ENCODE peak calls at places on chromosomes 5 and 9, in five cellular contexts. N, Y, P, O and I are unnamed samples.

GRCh38 chr9:15354713-15355112 is 47.7 kb upstream of the TTC39B start:
- DNase-seq in P (no peak), Y (no peak), N (no peak), O (no peak), I (no peak)

GRCh38 chr5:76790632-76791290 is 28.1 kb upstream of the F2RL1 start:
- DNase-seq in P (no peak), N (peak), O (peak), Y (peak), I (peak)

GRCh38 chr5:177483042-177483441 is 9.6 kb upstream of the DBN1 start:
- DNase-seq in N (no peak), P (no peak), O (no peak), Y (no peak), I (no peak)

GRCh38 chr5:151612689-151613427 is 21.7 kb upstream of the FAT2 start:
- DNase-seq in N (no peak), O (no peak), P (no peak), Y (peak), I (no peak)

GRCh38 chr5:115857621-115858349 is 16.1 kb downstream of the AP3S1 start:
- DNase-seq in P (no peak), Y (peak), O (no peak), N (no peak), I (no peak)

GRCh38 chr9:89422151-89422918 is 75.6 kb downstream of the SEMA4D start:
- DNase-seq in Y (peak), O (peak), N (no peak), P (no peak), I (peak)

GRCh38 chr5:76607353-76607871 is 15.8 kb downstream of the F2RL2 start:
- DNase-seq in Y (peak), P (no peak), N (no peak), O (no peak), I (no peak)

GRCh38 chr9:137759117-137759516 is 118.5 kb upstream of the CACNA1B start:
- DNase-seq in Y (no peak), O (no peak), N (no peak), P (no peak), I (no peak)

GRCh38 chr5:89546658-89547057 is 663.7 kb upstream of the MEF2C start:
- DNase-seq in N (no peak), Y (no peak), O (no peak), P (no peak), I (no peak)

GRCh38 chr5:55459572-55459971 is 75.2 kb downstream of the PLPP1 start:
- DNase-seq in P (no peak), O (no peak), Y (no peak), N (no peak), I (no peak)

GRCh38 chr9:32524558-32525461 is 1.2 kb downstream of the RIGI start:
- DNase-seq in O (peak), P (no peak), N (no peak), Y (peak), I (no peak)

GRCh38 chr5:149603210-149603609 is 21.9 kb downstream of the ARHGEF37 start:
- DNase-seq in Y (no peak), O (no peak), P (no peak), N (no peak), I (no peak)

GRCh38 chr9:97386265-97386633 is 25.6 kb upstream of the TDRD7 start:
- DNase-seq in P (no peak), O (no peak), Y (no peak), N (no peak), I (no peak)

GRCh38 chr9:107312651-107313050 is 29.6 kb downstream of the RAD23B start:
- DNase-seq in O (no peak), N (no peak), P (no peak), Y (no peak), I (peak)

GRCh38 chr5:149038336-149039075 is 24.4 kb downstream of the SH3TC2 start:
- DNase-seq in N (no peak), P (no peak), Y (peak), O (no peak), I (no peak)

GRCh38 chr9:134637241-134637640 is 4.4 kb upstream of the COL5A1 start:
- DNase-seq in Y (peak), P (no peak), O (peak), N (no peak), I (no peak)

GRCh38 chr5:149203896-149204544 is 62.7 kb downstream of the ABLIM3 start:
- DNase-seq in P (no peak), O (no peak), Y (peak), N (no peak), I (peak)

GRCh38 chr9:120783611-120784047 is 9.6 kb downstream of the FBXW2 start:
- DNase-seq in P (no peak), Y (peak), N (no peak), O (no peak), I (no peak)

GRCh38 chr5:101455048-101455447 is 552.0 kb upstream of the ST8SIA4 start:
- DNase-seq in P (no peak), O (no peak), N (no peak), Y (no peak), I (no peak)

GRCh38 chr9:125537442-125538091 is 169.4 kb downstream of the MAPKAP1 start:
- DNase-seq in P (no peak), N (no peak), Y (no peak), O (no peak), I (no peak)